ENCODE peak calls at places on chromosomes 3 and 15, in seven cellular contexts. One of them, this sample, is unnamed.

GRCh38 chr3:3586843-3587626 is 212.2 kb upstream of the LRRN1 start:
- DNase-seq in A549: no peak
- DNase-seq in GM12878: no peak
- DNase-seq in HepG2: no peak
- DNase-seq in K562: no peak
- DNase-seq in H1: no peak
- DNase-seq in SK-N-SH: no peak
- DNase-seq in this sample: no peak

GRCh38 chr3:173584093-173584833 is 186.7 kb downstream of the NLGN1 start:
- DNase-seq in A549: peak; percentile 1
- DNase-seq in GM12878: no peak
- DNase-seq in HepG2: no peak
- DNase-seq in K562: peak; percentile 28
- DNase-seq in H1: peak; percentile 76
- DNase-seq in SK-N-SH: peak; percentile 57
- DNase-seq in this sample: peak; percentile 44

GRCh38 chr3:52041118-52041847 is 15.1 kb downstream of the DUSP7 start:
- DNase-seq in A549: no peak
- DNase-seq in GM12878: no peak
- DNase-seq in HepG2: peak; percentile 38
- DNase-seq in K562: no peak
- DNase-seq in H1: no peak
- DNase-seq in SK-N-SH: peak; percentile 93
- DNase-seq in this sample: no peak

GRCh38 chr3:169227911-169228310 is 435.6 kb downstream of the MECOM start:
- DNase-seq in A549: no peak
- DNase-seq in GM12878: peak; percentile 3
- DNase-seq in HepG2: no peak
- DNase-seq in K562: no peak
- DNase-seq in H1: no peak
- DNase-seq in SK-N-SH: no peak
- DNase-seq in this sample: peak; percentile 71

GRCh38 chr3:115018694-115019093 is 128.4 kb downstream of the ZBTB20 start:
- DNase-seq in A549: no peak
- DNase-seq in GM12878: no peak
- DNase-seq in HepG2: no peak
- DNase-seq in K562: no peak
- DNase-seq in H1: no peak
- DNase-seq in SK-N-SH: no peak
- DNase-seq in this sample: no peak

GRCh38 chr15:94930441-94930840 is 699.1 kb downstream of the MCTP2 start:
- DNase-seq in A549: no peak
- DNase-seq in GM12878: no peak
- DNase-seq in HepG2: no peak
- DNase-seq in K562: no peak
- DNase-seq in H1: no peak
- DNase-seq in SK-N-SH: no peak
- DNase-seq in this sample: no peak

GRCh38 chr15:83709246-83709645 is 55.3 kb downstream of the ADAMTSL3 start:
- DNase-seq in A549: no peak
- DNase-seq in GM12878: no peak
- DNase-seq in HepG2: no peak
- DNase-seq in K562: no peak
- DNase-seq in H1: no peak
- DNase-seq in SK-N-SH: no peak
- DNase-seq in this sample: peak; percentile 38

GRCh38 chr3:184099806-184100686 is 3.2 kb downstream of the HTR3E start:
- DNase-seq in A549: no peak
- DNase-seq in GM12878: no peak
- DNase-seq in HepG2: no peak
- DNase-seq in K562: no peak
- DNase-seq in H1: no peak
- DNase-seq in SK-N-SH: no peak
- DNase-seq in this sample: no peak

GRCh38 chr3:196208942-196209695 is 2.1 kb downstream of the ZDHHC19 start:
- DNase-seq in A549: no peak
- DNase-seq in GM12878: no peak
- DNase-seq in HepG2: no peak
- DNase-seq in K562: no peak
- DNase-seq in H1: no peak
- DNase-seq in SK-N-SH: no peak
- DNase-seq in this sample: no peak

GRCh38 chr3:62368705-62369475 is 4.5 kb downstream of the FEZF2 start:
- DNase-seq in A549: no peak
- DNase-seq in GM12878: no peak
- DNase-seq in HepG2: no peak
- DNase-seq in K562: no peak
- DNase-seq in H1: peak; percentile 83
- DNase-seq in SK-N-SH: peak; percentile 56
- DNase-seq in this sample: no peak

GRCh38 chr15:99122831-99123705 is 18.2 kb downstream of the SYNM start:
- DNase-seq in A549: no peak
- DNase-seq in GM12878: no peak
- DNase-seq in HepG2: no peak
- DNase-seq in K562: no peak
- DNase-seq in H1: no peak
- DNase-seq in SK-N-SH: no peak
- DNase-seq in this sample: no peak

GRCh38 chr15:77607894-77608261 is 24.8 kb downstream of the LINGO1 start:
- DNase-seq in A549: no peak
- DNase-seq in GM12878: no peak
- DNase-seq in HepG2: no peak
- DNase-seq in K562: no peak
- DNase-seq in H1: no peak
- DNase-seq in SK-N-SH: peak; percentile 47
- DNase-seq in this sample: no peak

GRCh38 chr3:193885832-193886231 is 250.1 kb upstream of the HES1 start:
- DNase-seq in A549: peak; percentile 21
- DNase-seq in GM12878: no peak
- DNase-seq in HepG2: peak; percentile 7
- DNase-seq in K562: no peak
- DNase-seq in H1: no peak
- DNase-seq in SK-N-SH: no peak
- DNase-seq in this sample: no peak

GRCh38 chr15:89531796-89532537 is 35.6 kb upstream of the RHCG start:
- DNase-seq in A549: no peak
- DNase-seq in GM12878: no peak
- DNase-seq in HepG2: no peak
- DNase-seq in K562: no peak
- DNase-seq in H1: no peak
- DNase-seq in SK-N-SH: no peak
- DNase-seq in this sample: no peak

DNA sequence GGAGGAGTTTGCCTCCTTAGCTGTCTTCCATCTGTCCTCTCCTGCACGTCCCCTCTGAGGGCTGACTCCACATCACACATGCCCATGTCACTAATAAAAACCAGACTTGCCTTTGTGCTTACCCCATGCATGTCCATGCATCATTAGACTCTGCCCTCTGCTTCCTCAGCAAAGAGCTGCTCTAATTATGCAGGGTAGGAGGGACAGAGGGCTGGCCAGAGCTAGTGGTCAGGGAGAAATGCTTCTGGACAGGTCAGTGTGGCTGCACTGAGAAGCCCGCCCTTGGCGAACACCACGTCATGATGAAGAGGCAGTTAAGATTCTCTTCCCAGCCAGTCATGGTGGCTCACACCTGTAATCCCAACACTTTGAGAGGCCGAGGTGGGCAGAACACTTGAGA is 8.9 kb downstream of the CA12 start:
- DNase-seq in A549: no peak
- DNase-seq in GM12878: no peak
- DNase-seq in HepG2: no peak
- DNase-seq in K562: no peak
- DNase-seq in H1: no peak
- DNase-seq in SK-N-SH: peak; percentile 78
- DNase-seq in this sample: peak; percentile 37
- TF ChIP-seq RFX5 in A549: no peak
- TF ChIP-seq RFX5 in GM12878: no peak
- TF ChIP-seq RFX5 in HepG2: no peak
- TF ChIP-seq RFX5 in K562: no peak
- TF ChIP-seq RFX5 in H1: no peak
- TF ChIP-seq RFX5 in SK-N-SH: no peak
- TF ChIP-seq RFX5 in this sample: no peak

DNA sequence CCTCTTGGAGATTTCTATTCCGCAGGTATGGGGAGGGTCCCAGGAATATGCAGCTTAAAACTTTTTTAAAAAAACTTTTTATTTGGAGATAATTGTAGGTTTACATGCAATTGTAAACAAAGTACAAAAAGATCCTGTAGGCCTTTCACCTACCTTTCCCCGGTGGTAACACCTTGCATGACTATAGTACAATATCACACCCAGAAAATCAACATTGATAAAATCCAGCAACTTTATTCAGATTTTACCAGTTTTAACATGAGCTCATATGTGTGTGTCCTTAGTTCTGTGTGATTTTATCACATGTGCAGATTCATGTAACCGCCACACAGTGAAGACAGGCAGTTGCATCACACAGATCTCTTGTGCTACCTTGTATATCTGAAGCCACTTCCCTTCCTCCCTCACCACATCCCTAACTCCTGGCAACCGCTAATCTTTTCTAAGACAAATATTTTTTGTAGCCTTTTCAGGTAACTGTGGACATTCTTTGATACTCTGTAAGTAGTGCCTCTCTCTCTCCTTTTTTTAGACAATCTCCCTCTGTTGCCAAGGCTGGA is 183.5 kb upstream of the C2CD4B start:
- DNase-seq in A549: no peak
- DNase-seq in GM12878: no peak
- DNase-seq in HepG2: no peak
- DNase-seq in K562: no peak
- DNase-seq in H1: no peak
- DNase-seq in SK-N-SH: no peak
- DNase-seq in this sample: no peak
- TF ChIP-seq USF2 in A549: no peak
- TF ChIP-seq USF2 in GM12878: no peak
- TF ChIP-seq USF2 in HepG2: no peak
- TF ChIP-seq USF2 in K562: no peak
- TF ChIP-seq USF2 in H1: no peak
- TF ChIP-seq USF2 in SK-N-SH: no peak
- TF ChIP-seq USF2 in this sample: no peak

GRCh38 chr15:58947179-58947578 is 13.7 kb upstream of the SLTM start:
- DNase-seq in A549: no peak
- DNase-seq in GM12878: no peak
- DNase-seq in HepG2: no peak
- DNase-seq in K562: no peak
- DNase-seq in H1: no peak
- DNase-seq in SK-N-SH: no peak
- DNase-seq in this sample: no peak
- TF ChIP-seq RFX5 in A549: no peak
- TF ChIP-seq RFX5 in GM12878: no peak
- TF ChIP-seq RFX5 in HepG2: no peak
- TF ChIP-seq RFX5 in K562: no peak
- TF ChIP-seq RFX5 in H1: no peak
- TF ChIP-seq RFX5 in SK-N-SH: no peak
- TF ChIP-seq RFX5 in this sample: no peak

DNA sequence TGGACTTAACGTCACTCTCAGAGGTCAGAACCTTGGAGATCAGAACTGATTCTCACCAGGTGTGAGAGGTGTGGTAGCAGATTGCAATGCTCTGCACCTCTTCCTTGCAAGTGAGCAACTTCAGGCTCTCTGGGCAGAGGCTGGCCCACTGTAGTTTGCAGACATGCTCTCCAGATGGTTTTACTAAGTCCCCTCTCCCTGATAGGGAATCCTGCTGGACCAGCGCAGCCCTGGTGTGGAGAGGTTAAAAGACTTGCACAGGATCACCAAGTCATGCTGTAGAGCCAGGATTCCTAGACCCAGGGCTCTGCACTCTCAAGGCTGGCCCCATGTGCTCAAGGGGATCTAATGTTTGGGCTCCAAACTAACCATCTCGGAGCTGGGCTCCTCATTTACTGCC is 62.2 kb downstream of the RPL39L start:
- DNase-seq in A549: no peak
- DNase-seq in GM12878: no peak
- DNase-seq in HepG2: no peak
- DNase-seq in K562: no peak
- DNase-seq in H1: no peak
- DNase-seq in SK-N-SH: no peak
- DNase-seq in this sample: no peak
- TF ChIP-seq USF2 in A549: no peak
- TF ChIP-seq USF2 in GM12878: no peak
- TF ChIP-seq USF2 in HepG2: no peak
- TF ChIP-seq USF2 in K562: no peak
- TF ChIP-seq USF2 in H1: no peak
- TF ChIP-seq USF2 in SK-N-SH: no peak
- TF ChIP-seq USF2 in this sample: no peak

DNA sequence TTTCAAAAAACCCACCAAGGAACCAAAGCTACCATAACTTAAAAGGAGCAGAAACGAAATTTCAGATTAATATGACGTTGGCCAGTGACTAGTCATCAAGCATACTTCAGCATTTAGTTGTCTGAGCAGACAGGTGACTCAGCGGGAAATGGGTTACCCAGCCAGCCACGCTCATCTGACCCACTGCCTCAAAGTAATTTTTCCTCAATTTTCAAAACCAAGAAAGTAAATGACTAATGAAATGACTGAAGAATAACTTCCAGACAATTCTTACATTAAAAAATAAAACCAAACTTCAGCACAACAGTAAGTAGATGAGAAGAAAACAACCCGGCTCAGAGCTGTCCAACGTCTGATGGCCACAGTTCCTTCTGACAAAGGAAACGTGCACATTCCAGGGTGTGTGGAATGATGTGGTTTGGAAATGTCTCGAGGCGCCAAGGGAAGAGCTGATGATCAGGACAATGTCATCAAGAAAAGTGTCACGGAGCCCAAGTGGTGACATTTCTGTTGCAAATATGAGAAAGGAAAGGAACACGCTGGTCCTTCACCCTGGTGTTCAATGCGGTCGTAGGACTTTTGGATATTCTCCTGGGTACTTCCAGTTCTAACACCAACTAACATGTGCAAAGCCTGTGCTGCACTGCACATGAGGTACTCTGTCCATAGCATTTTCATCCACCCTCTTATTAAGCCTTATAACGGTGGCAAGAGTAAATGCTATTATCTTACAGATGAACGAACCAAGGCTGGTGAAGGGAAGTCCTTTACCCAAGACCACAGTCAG is 79.1 kb downstream of the FOXP1 start:
- DNase-seq in A549: peak; percentile 85
- DNase-seq in GM12878: no peak
- DNase-seq in HepG2: no peak
- DNase-seq in K562: peak; percentile 21
- DNase-seq in H1: no peak
- DNase-seq in SK-N-SH: no peak
- DNase-seq in this sample: peak; percentile 96
- TF ChIP-seq RFX5 in A549: no peak
- TF ChIP-seq RFX5 in GM12878: no peak
- TF ChIP-seq RFX5 in HepG2: no peak
- TF ChIP-seq RFX5 in K562: no peak
- TF ChIP-seq RFX5 in H1: no peak
- TF ChIP-seq RFX5 in SK-N-SH: no peak
- TF ChIP-seq RFX5 in this sample: no peak

GRCh38 chr3:10505050-10505790 is at the start of gene ATP2B2:
- DNase-seq in A549: no peak
- DNase-seq in GM12878: no peak
- DNase-seq in HepG2: no peak
- DNase-seq in K562: no peak
- DNase-seq in H1: peak; percentile 64
- DNase-seq in SK-N-SH: peak; percentile 95
- DNase-seq in this sample: no peak
- TF ChIP-seq USF2 in A549: no peak
- TF ChIP-seq USF2 in GM12878: no peak
- TF ChIP-seq USF2 in HepG2: no peak
- TF ChIP-seq USF2 in K562: no peak
- TF ChIP-seq USF2 in H1: no peak
- TF ChIP-seq USF2 in SK-N-SH: no peak
- TF ChIP-seq USF2 in this sample: no peak

This sample was measured in IMR-90.